ENCODE peak calls at places on chromosomes 6 and 20, in five cellular contexts. G is HepG2, D is HCT116, O is K562, W is H1. J is an unnamed sample.

GRCh38 chr6:166862287-166862977 is 93.9 kb downstream of the RNASET2 start:
- DNase-seq in G (no peak), D (no peak), O (no peak), W (peak), J (no peak)

GRCh38 chr20:271528-271927 is 14.0 kb downstream of the DEFB132 start:
- DNase-seq in G (no peak), D (no peak), O (no peak), W (no peak), J (no peak)

GRCh38 chr20:21074605-21075336 is 31.4 kb downstream of the LINC00237 start:
- DNase-seq in G (no peak), D (peak), O (no peak), W (no peak), J (peak)

GRCh38 chr6:17505767-17506280 is 94.3 kb upstream of the FAM8A1 start:
- DNase-seq in G (no peak), D (no peak), O (no peak), W (peak), J (no peak)

GRCh38 chr6:104332407-104332806 is 527.3 kb downstream of the HACE1 start:
- DNase-seq in G (no peak), D (no peak), O (no peak), W (no peak), J (no peak)

GRCh38 chr20:43767686-43768474 is 41.1 kb upstream of the GTSF1L start:
- DNase-seq in G (no peak), D (no peak), O (no peak), W (no peak), J (no peak)

GRCh38 chr20:23541330-23541729 is 27.0 kb downstream of the CST9L start:
- DNase-seq in G (peak), D (no peak), O (no peak), W (no peak), J (no peak)

GRCh38 chr6:3751019-3751729 is at the start of gene PXDC1:
- DNase-seq in G (no peak), D (no peak), O (no peak), W (peak), J (no peak)

GRCh38 chr20:2086177-2086979 is 15.2 kb upstream of the STK35 start:
- DNase-seq in G (no peak), D (no peak), O (no peak), W (no peak), J (no peak)

GRCh38 chr6:34630040-34630439 is 66.5 kb downstream of the ILRUN start:
- DNase-seq in G (peak), D (peak), O (no peak), W (no peak), J (no peak)

GRCh38 chr20:47050996-47051395 is 156.4 kb downstream of the EYA2 start:
- DNase-seq in G (no peak), D (no peak), O (no peak), W (no peak), J (no peak)

GRCh38 chr6:87575423-87575822 is 14.4 kb downstream of the RARS2 start:
- DNase-seq in G (no peak), D (no peak), O (no peak), W (no peak), J (no peak)

GRCh38 chr20:15081301-15081700 is 743.9 kb upstream of the FLRT3 start:
- DNase-seq in G (no peak), D (no peak), O (no peak), W (no peak), J (no peak)

GRCh38 chr6:132749111-132749510 is 8.6 kb downstream of the VNN2 start:
- DNase-seq in G (no peak), D (no peak), O (no peak), W (no peak), J (no peak)

GRCh38 chr6:80594461-80594860 is 488.0 kb downstream of the BCKDHB start:
- DNase-seq in G (no peak), D (no peak), O (no peak), W (no peak), J (no peak)

GRCh38 chr6:87504440-87504839 is 31.7 kb downstream of the SLC35A1 start:
- DNase-seq in G (no peak), D (no peak), O (no peak), W (no peak), J (no peak)

GRCh38 chr6:129672883-129673631 is 36.9 kb downstream of the ARHGAP18 start:
- DNase-seq in G (peak), D (peak), O (no peak), W (no peak), J (peak)

DNA sequence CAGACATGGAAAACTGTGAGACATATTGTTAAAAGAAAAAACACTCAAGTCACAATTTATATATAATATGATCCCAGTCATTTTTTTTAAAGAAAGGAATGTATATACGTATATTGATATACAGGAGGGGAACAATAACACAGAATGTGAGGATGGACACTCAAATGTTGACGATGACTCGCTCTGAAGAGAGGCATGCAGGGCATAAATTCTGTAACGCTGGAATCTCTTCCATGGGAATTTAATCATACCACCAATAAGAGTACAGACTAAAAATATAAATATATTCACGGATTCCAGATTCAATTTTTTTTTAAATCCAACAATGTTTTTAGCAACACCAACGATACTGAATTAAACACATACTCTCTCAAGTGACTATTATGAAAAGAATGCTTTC is 106.9 kb upstream of the CCDC28A start:
- DNase-seq in G (no peak), D (no peak), O (no peak), W (no peak), J (no peak)
- TF ChIP-seq RAD21 in G (no peak), D (no peak), O (no peak), W (no peak), J (no peak)

GRCh38 chr20:37408202-37408929 is 62.4 kb downstream of the SRC start:
- DNase-seq in G (no peak), D (no peak), O (no peak), W (peak), J (no peak)
- TF ChIP-seq EZH2 in G (peak), D (no peak), O (no peak), W (no peak), J (no peak)

DNA sequence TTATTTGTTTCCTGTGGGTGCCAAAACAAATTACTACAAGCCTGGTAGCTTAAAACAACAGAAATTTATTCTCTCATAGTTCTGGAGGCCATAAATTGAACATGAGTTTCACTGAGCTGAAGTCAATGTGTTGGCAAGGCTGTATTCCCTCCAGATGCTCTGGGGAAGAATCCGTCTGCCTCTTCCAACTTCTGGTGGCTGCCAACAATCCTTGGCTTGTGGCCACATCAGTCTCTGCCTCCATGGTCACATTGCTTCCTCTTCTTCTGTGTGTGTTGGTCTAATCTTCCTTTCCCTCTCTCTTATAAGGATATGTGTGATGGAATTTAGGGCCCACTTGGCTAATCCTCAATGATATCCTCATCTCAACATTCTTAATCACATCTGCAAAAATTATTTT is 92.8 kb upstream of the EPB41L1 start:
- DNase-seq in G (no peak), D (no peak), O (no peak), W (no peak), J (no peak)
- TF ChIP-seq RAD21 in G (no peak), D (no peak), O (no peak), W (no peak), J (no peak)

GRCh38 chr20:63009044-63009961 is 2.5 kb upstream of the BHLHE23 start:
- DNase-seq in G (peak), D (peak), O (peak), W (peak), J (peak)
- TF ChIP-seq EZH2 in G (peak), D (no peak), O (no peak), W (no peak), J (no peak)

DNA sequence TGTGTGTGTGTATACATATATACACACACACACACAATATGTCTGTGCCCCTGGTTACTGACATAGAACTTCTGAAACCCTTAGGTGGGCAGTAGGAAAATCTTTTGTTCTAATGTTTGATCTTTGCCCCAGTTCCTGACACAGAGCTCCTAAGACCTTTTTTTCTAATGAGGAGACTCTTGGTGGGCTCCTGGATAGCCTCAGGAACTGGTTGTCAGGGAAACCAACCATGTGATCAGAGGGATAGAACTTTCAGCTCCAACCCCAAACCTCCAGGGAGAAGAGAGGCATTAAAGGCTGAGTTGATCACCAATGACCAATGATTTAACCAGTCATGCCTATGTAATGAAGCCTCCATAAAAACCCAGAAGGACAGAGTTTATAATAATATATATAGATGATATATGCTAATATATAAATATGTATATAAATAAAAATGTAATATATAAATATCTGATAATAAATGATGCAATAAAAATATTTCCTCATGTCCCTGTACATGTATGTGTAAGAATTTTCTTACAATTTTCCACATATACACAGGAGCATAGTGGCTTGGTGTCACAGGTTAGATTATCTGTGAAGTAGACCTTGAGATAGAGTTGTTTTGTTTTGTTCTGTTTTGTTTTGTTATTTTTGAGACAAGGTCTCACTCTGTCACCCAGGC is 93.3 kb downstream of the GPX5 start:
- DNase-seq in G (no peak), D (no peak), O (no peak), W (no peak), J (no peak)
- TF ChIP-seq RAD21 in G (no peak), D (no peak), O (no peak), W (no peak), J (no peak)